ENCODE peak calls at places on chromosomes 5 and 9, in six cellular contexts. F is hepatocyte, L is WTC11, P is HepG2, D is fibroblast of mammary gland, Y is heart right ventricle. O is an unnamed sample.

GRCh38 chr9:136903041-136903554 is 16.8 kb downstream of the TRAF2 start:
- DNase-seq in F (no peak), L (no peak), P (no peak), D (peak), Y (peak), O (no peak)

GRCh38 chr5:98934581-98934980 is 5.8 kb upstream of the CHD1 start:
- DNase-seq in F (no peak), L (no peak), P (no peak), D (peak), Y (no peak), O (no peak)

GRCh38 chr9:14908221-14909206 is 1.7 kb downstream of the FREM1 start:
- DNase-seq in F (no peak), L (no peak), P (peak), D (no peak), Y (no peak), O (no peak)

GRCh38 chr9:136656795-136657611 is 5.7 kb upstream of the EGFL7 start:
- DNase-seq in F (no peak), L (no peak), P (no peak), D (no peak), Y (peak), O (no peak)

GRCh38 chr5:56029457-56029856 is 34.7 kb upstream of the IL6ST start:
- DNase-seq in F (no peak), L (no peak), P (no peak), D (no peak), Y (no peak), O (no peak)

GRCh38 chr5:74517700-74518099 is 122.8 kb downstream of the ENC1 start:
- DNase-seq in F (no peak), L (no peak), P (no peak), D (peak), Y (peak), O (no peak)

GRCh38 chr9:133224762-133225161 is 15.7 kb upstream of the OBP2B start:
- DNase-seq in F (no peak), L (no peak), P (no peak), D (no peak), Y (no peak), O (no peak)

GRCh38 chr5:172361566-172362238 is 78.1 kb upstream of the UBTD2 start:
- DNase-seq in F (peak), L (no peak), P (no peak), D (peak), Y (no peak), O (no peak)

GRCh38 chr5:107669543-107670027 is 1.2 kb downstream of the EFNA5 start:
- DNase-seq in F (peak), L (peak), P (no peak), D (peak), Y (peak), O (peak)

GRCh38 chr5:78234804-78235203 is 59.7 kb downstream of the AP3B1 start:
- DNase-seq in F (no peak), L (no peak), P (no peak), D (no peak), Y (no peak), O (no peak)

GRCh38 chr5:151637676-151638075 is 46.5 kb upstream of the FAT2 start:
- DNase-seq in F (no peak), L (no peak), P (no peak), D (no peak), Y (no peak), O (no peak)

GRCh38 chr5:102678267-102679058 is 76.6 kb upstream of the PAM start:
- DNase-seq in F (no peak), L (no peak), P (no peak), D (peak), Y (no peak), O (no peak)

GRCh38 chr9:1200847-1201251 is 150.7 kb downstream of the DMRT2 start:
- DNase-seq in F (no peak), L (no peak), P (peak), D (peak), Y (peak), O (no peak)

GRCh38 chr5:142904421-142904820 is 134.2 kb downstream of the ARHGAP26 start:
- DNase-seq in F (no peak), L (no peak), P (no peak), D (no peak), Y (no peak), O (no peak)

GRCh38 chr5:153441997-153442396 is 48.5 kb upstream of the GRIA1 start:
- DNase-seq in F (no peak), L (no peak), P (no peak), D (no peak), Y (no peak), O (no peak)

GRCh38 chr9:136655244-136656225 is 7.2 kb upstream of the EGFL7 start:
- DNase-seq in F (no peak), L (no peak), P (no peak), D (no peak), Y (peak), O (peak)

GRCh38 chr5:152144556-152144955 is 219.9 kb upstream of the GLRA1 start:
- DNase-seq in F (no peak), L (no peak), P (no peak), D (no peak), Y (no peak), O (no peak)

GRCh38 chr9:135137398-135137832 is 49.9 kb downstream of the OLFM1 start:
- DNase-seq in F (no peak), L (no peak), P (no peak), D (peak), Y (no peak), O (no peak)

GRCh38 chr9:108889649-108890067 is 27.6 kb downstream of the ACTL7A start:
- DNase-seq in F (peak), L (no peak), P (peak), D (peak), Y (no peak), O (no peak)

GRCh38 chr9:76534031-76534430 is 75.0 kb downstream of the GCNT1 start:
- DNase-seq in F (no peak), L (no peak), P (no peak), D (peak), Y (no peak), O (no peak)

GRCh38 chr5:120388016-120388781 is 75.9 kb upstream of the PRR16 start:
- DNase-seq in F (no peak), L (no peak), P (no peak), D (peak), Y (no peak), O (no peak)

GRCh38 chr9:126638571-126639132 is 24.9 kb downstream of the LMX1B start:
- DNase-seq in F (no peak), L (peak), P (no peak), D (no peak), Y (no peak), O (peak)

GRCh38 chr5:148913985-148914421 is 87.6 kb downstream of the ADRB2 start:
- DNase-seq in F (no peak), L (no peak), P (peak), D (peak), Y (no peak), O (no peak)

GRCh38 chr9:21919377-21920362 is 74.5 kb downstream of the CDKN2A start:
- DNase-seq in F (no peak), L (no peak), P (peak), D (peak), Y (no peak), O (no peak)

GRCh38 chr9:121818016-121818661 is 166.7 kb downstream of the DAB2IP start:
- DNase-seq in F (no peak), L (no peak), P (no peak), D (no peak), Y (no peak), O (no peak)

GRCh38 chr9:119998614-119999013 is 581.4 kb downstream of the CDK5RAP2 start:
- DNase-seq in F (no peak), L (no peak), P (no peak), D (no peak), Y (no peak), O (no peak)

GRCh38 chr9:121556580-121556979 is 56.9 kb upstream of the GGTA1 start:
- DNase-seq in F (peak), L (no peak), P (no peak), D (peak), Y (peak), O (no peak)

GRCh38 chr5:147452137-147452838 is 57.6 kb downstream of the DPYSL3 start:
- DNase-seq in F (no peak), L (peak), P (no peak), D (no peak), Y (no peak), O (no peak)

GRCh38 chr5:14266686-14267085 is 123.5 kb downstream of the TRIO start:
- DNase-seq in F (no peak), L (no peak), P (no peak), D (no peak), Y (no peak), O (no peak)

GRCh38 chr5:174418809-174419522 is 305.4 kb upstream of the MSX2 start:
- DNase-seq in F (peak), L (peak), P (peak), D (no peak), Y (no peak), O (no peak)

GRCh38 chr5:137710086-137710485 is 25.8 kb downstream of the KLHL3 start:
- DNase-seq in F (no peak), L (no peak), P (no peak), D (peak), Y (no peak), O (no peak)

GRCh38 chr9:123048748-123049147 is 15.3 kb downstream of the GPR21 start:
- DNase-seq in F (no peak), L (no peak), P (no peak), D (peak), Y (no peak), O (no peak)

GRCh38 chr5:84983093-84983492 is 598.4 kb upstream of the EDIL3 start:
- DNase-seq in F (no peak), L (no peak), P (no peak), D (no peak), Y (no peak), O (no peak)

GRCh38 chr5:154444559-154445421 is 1.0 kb upstream of the SAP30L start:
- DNase-seq in F (peak), L (peak), P (no peak), D (no peak), Y (peak), O (peak)

GRCh38 chr9:113682297-113682771 is 193.8 kb upstream of the ZNF618 start:
- DNase-seq in F (peak), L (peak), P (peak), D (peak), Y (peak), O (no peak)

GRCh38 chr9:127847155-127847463 is 7.3 kb downstream of the ENG start:
- DNase-seq in F (no peak), L (no peak), P (no peak), D (peak), Y (no peak), O (no peak)

DNA sequence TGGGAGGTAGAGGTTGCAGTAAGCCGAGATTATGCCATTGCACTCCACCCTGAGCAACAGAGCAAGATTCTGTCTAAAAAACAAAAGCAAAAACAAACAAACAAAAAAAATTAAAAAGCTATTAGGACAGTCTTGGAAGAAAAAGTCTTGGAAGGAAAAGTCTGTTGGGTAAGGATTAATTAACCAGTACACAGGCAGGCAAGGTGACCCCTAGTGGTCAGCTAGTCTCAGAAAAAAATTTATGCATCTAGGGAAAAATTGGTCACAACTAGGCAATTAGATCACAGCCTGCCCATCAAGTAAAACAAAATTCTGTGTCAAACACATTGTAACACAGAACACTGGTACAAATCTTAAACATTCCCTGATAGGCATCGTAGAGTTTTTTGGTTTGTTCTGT is 6.7 kb upstream of the ANKRD18B start:
- DNase-seq in F (peak), L (no peak), P (peak), D (peak), Y (no peak), O (no peak)
- TF ChIP-seq CTCF in F (peak), L (no peak), P (peak), D (peak), Y (peak), O (peak)

GRCh38 chr5:66655395-66656324 is 59.5 kb downstream of the MAST4 start:
- DNase-seq in F (no peak), L (no peak), P (no peak), D (peak), Y (no peak), O (no peak)
- TF ChIP-seq CTCF in F (no peak), L (no peak), P (no peak), D (no peak), Y (no peak), O (no peak)

DNA sequence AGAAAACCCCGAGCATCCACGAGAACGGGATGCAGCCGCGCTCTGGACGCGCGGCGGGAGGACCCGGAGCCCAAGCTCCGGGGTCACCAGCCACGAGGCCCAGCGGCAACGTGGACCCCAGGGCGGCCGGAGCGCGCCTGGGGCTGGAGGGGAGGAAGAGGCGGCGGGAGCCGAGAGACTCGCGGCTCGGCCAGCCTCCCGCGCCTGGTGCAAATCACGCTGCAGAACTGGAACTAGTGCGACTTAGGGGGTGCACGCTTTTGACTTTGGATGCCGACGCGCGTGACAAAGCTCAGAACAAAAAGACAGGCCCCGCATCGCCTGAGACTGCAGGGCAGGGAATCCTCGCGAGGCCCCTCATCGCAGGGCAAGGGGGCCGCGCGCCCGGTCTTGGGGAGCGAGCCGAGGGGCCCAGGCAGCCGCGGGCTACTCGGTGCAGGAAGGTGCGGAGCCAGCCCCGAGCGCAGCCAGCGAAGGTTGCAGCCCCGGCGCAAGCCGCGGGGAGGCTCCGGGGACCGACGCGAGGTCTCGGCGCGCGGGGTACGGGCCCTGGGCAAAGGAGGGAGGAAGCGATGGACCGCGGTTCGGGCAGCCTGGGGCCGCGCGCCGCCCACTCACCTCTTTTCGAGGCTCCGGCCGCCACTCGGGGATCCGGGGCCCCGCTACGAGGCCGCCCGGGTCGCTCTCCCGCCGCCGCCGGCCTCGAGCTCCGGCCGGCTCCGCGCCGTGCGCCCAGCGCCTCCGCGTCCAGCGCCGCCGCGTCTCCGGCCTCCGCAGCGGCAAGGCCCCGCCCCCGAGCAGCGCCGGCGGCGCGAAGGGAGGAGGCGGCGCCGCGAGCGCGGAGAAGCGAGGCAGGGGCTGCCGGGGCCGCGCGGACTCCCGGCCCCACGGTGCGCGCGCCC is at the start of gene GOLM1:
- DNase-seq in F (peak), L (peak), P (no peak), D (peak), Y (peak), O (peak)
- TF ChIP-seq CTCF in F (peak), L (no peak), P (no peak), D (no peak), Y (no peak), O (peak)

DNA sequence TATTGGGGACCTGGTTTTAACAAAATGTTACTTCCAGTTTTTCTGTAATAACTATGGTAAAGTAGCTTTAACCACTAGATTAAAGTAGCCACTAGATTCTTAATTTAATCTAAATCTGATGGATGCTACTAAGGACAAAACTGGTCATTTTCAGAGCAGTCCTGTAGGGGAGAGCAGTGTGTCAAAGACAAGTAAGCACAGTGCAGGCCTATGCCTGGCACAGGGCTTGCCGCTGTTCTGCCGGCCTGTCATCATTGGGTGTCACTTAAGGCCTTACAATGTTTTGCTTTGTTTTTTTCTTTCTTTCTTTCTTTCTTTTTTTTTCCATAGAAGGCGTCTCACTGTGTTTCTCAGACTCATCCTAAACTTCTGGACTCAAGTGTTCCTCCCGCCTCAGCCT is 53.0 kb upstream of the NXNL2 start:
- DNase-seq in F (no peak), L (no peak), P (no peak), D (no peak), Y (no peak), O (no peak)
- TF ChIP-seq CTCF in F (no peak), L (no peak), P (no peak), D (peak), Y (no peak), O (no peak)

O was measured in upper lobe of left lung.